ENCODE peak calls at places on chromosomes 2 and 18, in five cellular contexts. One of them, this sample, is unnamed.

GRCh38 chr2:230866704-230867561 is 2.2 kb downstream of the ITM2C start:
- DNase-seq in hepatocyte: no peak
- DNase-seq in OCI-LY7: peak; percentile 53
- DNase-seq in PC-9: no peak
- DNase-seq in neuronal stem cell: no peak
- DNase-seq in this sample: peak; percentile 92

GRCh38 chr2:158088093-158088492 is 13.6 kb upstream of the UPP2 start:
- DNase-seq in hepatocyte: no peak
- DNase-seq in OCI-LY7: no peak
- DNase-seq in PC-9: no peak
- DNase-seq in neuronal stem cell: no peak
- DNase-seq in this sample: no peak

GRCh38 chr2:217393585-217394032 is 533.7 kb upstream of the TNP1 start:
- DNase-seq in hepatocyte: peak; percentile 9
- DNase-seq in OCI-LY7: no peak
- DNase-seq in PC-9: no peak
- DNase-seq in neuronal stem cell: no peak
- DNase-seq in this sample: no peak

GRCh38 chr2:230348792-230349191 is 21.8 kb downstream of the SP140L start:
- DNase-seq in hepatocyte: no peak
- DNase-seq in OCI-LY7: no peak
- DNase-seq in PC-9: no peak
- DNase-seq in neuronal stem cell: no peak
- DNase-seq in this sample: no peak

GRCh38 chr2:223641062-223641461 is 38.9 kb upstream of the SCG2 start:
- DNase-seq in hepatocyte: peak; percentile 62
- DNase-seq in OCI-LY7: no peak
- DNase-seq in PC-9: peak; percentile 65
- DNase-seq in neuronal stem cell: no peak
- DNase-seq in this sample: no peak

GRCh38 chr2:112032615-112033457 is 22.2 kb upstream of the TMEM87B start:
- DNase-seq in hepatocyte: peak; percentile 35
- DNase-seq in OCI-LY7: no peak
- DNase-seq in PC-9: peak; percentile 92
- DNase-seq in neuronal stem cell: no peak
- DNase-seq in this sample: peak; percentile 73

GRCh38 chr2:64913357-64913869 is 75.8 kb upstream of the SLC1A4 start:
- DNase-seq in hepatocyte: peak; percentile 68
- DNase-seq in OCI-LY7: peak; percentile 81
- DNase-seq in PC-9: peak; percentile 67
- DNase-seq in neuronal stem cell: no peak
- DNase-seq in this sample: peak; percentile 76

GRCh38 chr2:157438907-157439791 is 4.7 kb downstream of the CYTIP start:
- DNase-seq in hepatocyte: no peak
- DNase-seq in OCI-LY7: peak; percentile 62
- DNase-seq in PC-9: no peak
- DNase-seq in neuronal stem cell: no peak
- DNase-seq in this sample: peak; percentile 14

GRCh38 chr2:222864296-222864695 is 3.5 kb downstream of the ACSL3 start:
- DNase-seq in hepatocyte: peak; percentile 9
- DNase-seq in OCI-LY7: no peak
- DNase-seq in PC-9: peak; percentile 76
- DNase-seq in neuronal stem cell: peak; percentile 17
- DNase-seq in this sample: no peak

GRCh38 chr2:189566046-189566445 is 14.5 kb downstream of the SLC40A1 start:
- DNase-seq in hepatocyte: no peak
- DNase-seq in OCI-LY7: no peak
- DNase-seq in PC-9: no peak
- DNase-seq in neuronal stem cell: no peak
- DNase-seq in this sample: no peak

GRCh38 chr2:229880892-229881553 is 40.8 kb downstream of the TRIP12 start:
- DNase-seq in hepatocyte: no peak
- DNase-seq in OCI-LY7: no peak
- DNase-seq in PC-9: no peak
- DNase-seq in neuronal stem cell: no peak
- DNase-seq in this sample: no peak

GRCh38 chr18:51867767-51868166 is 472.2 kb upstream of the DCC start:
- DNase-seq in hepatocyte: peak; percentile 62
- DNase-seq in OCI-LY7: peak; percentile 4
- DNase-seq in PC-9: no peak
- DNase-seq in neuronal stem cell: peak; percentile 11
- DNase-seq in this sample: peak; percentile 53

GRCh38 chr2:112836695-112837117 is at the start of gene IL1B:
- DNase-seq in hepatocyte: peak; percentile 40
- DNase-seq in OCI-LY7: no peak
- DNase-seq in PC-9: peak; percentile 93
- DNase-seq in neuronal stem cell: no peak
- DNase-seq in this sample: no peak

GRCh38 chr2:119849838-119850565 is 90.3 kb downstream of the PTPN4 start:
- DNase-seq in hepatocyte: no peak
- DNase-seq in OCI-LY7: no peak
- DNase-seq in PC-9: no peak
- DNase-seq in neuronal stem cell: no peak
- DNase-seq in this sample: no peak

GRCh38 chr2:239934571-239935171 is 90.5 kb downstream of the NDUFA10 start:
- DNase-seq in hepatocyte: peak; percentile 67
- DNase-seq in OCI-LY7: peak; percentile 34
- DNase-seq in PC-9: no peak
- DNase-seq in neuronal stem cell: peak; percentile 79
- DNase-seq in this sample: no peak
- H3K4me2 ChIP-seq in hepatocyte: no peak overlapping the region
- H3K4me2 ChIP-seq in OCI-LY7: no peak overlapping the region
- H3K4me2 ChIP-seq in PC-9: no peak overlapping the region
- H3K4me2 ChIP-seq in neuronal stem cell: no peak overlapping the region
- H3K4me2 ChIP-seq in this sample: no peak overlapping the region

GRCh38 chr18:46536215-46536874 is 120.7 kb downstream of the LOXHD1 start:
- DNase-seq in hepatocyte: no peak
- DNase-seq in OCI-LY7: no peak
- DNase-seq in PC-9: peak; percentile 53
- DNase-seq in neuronal stem cell: no peak
- DNase-seq in this sample: no peak
- H3K4me2 ChIP-seq in hepatocyte: no peak overlapping the region
- H3K4me2 ChIP-seq in OCI-LY7: no peak overlapping the region
- H3K4me2 ChIP-seq in PC-9: no peak overlapping the region
- H3K4me2 ChIP-seq in neuronal stem cell: no peak overlapping the region
- H3K4me2 ChIP-seq in this sample: no peak overlapping the region

GRCh38 chr2:24052951-24053350 is 3.4 kb downstream of the FKBP1B start:
- DNase-seq in hepatocyte: no peak
- DNase-seq in OCI-LY7: no peak
- DNase-seq in PC-9: no peak
- DNase-seq in neuronal stem cell: no peak
- DNase-seq in this sample: no peak
- H3K4me2 ChIP-seq in hepatocyte: no peak overlapping the region
- H3K4me2 ChIP-seq in OCI-LY7: no peak overlapping the region
- H3K4me2 ChIP-seq in PC-9: no peak overlapping the region
- H3K4me2 ChIP-seq in neuronal stem cell: no peak overlapping the region
- H3K4me2 ChIP-seq in this sample: no peak overlapping the region

DNA sequence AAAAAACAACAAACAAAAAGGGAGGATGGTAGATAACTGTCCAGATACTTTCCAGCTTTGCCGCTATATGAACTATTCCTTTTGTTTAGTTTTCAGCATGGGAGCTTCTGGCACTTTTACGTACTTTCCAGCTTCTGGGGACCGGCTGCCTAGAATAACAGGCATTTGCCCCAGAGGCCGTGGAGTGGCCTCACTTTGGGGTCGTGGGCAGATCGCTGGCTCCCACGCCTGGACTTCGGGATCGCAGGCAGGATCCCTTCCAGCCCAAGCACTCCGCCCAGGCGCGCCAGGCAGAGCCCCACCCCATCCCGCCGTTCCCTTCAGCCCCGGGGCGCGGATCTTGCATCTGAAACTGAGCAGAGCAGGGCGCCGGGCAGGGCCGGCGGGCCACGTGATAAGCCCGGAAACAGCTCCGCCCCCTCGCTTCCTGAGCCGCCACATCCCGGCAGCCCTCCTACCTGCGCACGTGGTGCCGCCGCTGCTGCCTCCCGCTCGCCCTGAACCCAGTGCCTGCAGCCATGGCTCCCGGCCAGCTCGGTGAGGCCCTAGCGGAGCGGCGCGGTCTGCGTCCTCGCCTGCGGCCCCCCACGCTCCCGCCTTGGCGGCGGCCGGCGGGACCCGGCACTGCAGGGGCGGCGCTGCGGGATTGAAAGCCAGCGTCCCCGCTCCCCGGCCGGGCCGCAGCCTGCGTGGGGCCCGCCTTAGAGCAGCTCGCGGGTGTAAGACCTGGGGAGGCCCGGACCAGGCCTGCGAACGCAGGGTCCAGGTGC is at the start of gene ATIC:
- DNase-seq in hepatocyte: peak; percentile 98
- DNase-seq in OCI-LY7: peak; percentile 94
- DNase-seq in PC-9: peak; percentile 94
- DNase-seq in neuronal stem cell: peak; percentile 83
- DNase-seq in this sample: peak; percentile 97
- H3K4me2 ChIP-seq in hepatocyte: peak within 1 kb of the TSS; percentile 89
- H3K4me2 ChIP-seq in OCI-LY7: peak within 1 kb of the TSS; percentile 95
- H3K4me2 ChIP-seq in PC-9: peak within 1 kb of the TSS; percentile 95
- H3K4me2 ChIP-seq in neuronal stem cell: peak within 1 kb of the TSS; percentile 88
- H3K4me2 ChIP-seq in this sample: peak within 1 kb of the TSS; percentile 58